ENCODE peak calls at places on chromosomes 4 and X, in five cellular contexts. L, J, U, G and Y are unnamed samples.

GRCh38 chr4:120000591-120001296 is 65.9 kb downstream of the MAD2L1 start:
- DNase-seq in J (no peak), L (peak), U (no peak), G (no peak), Y (no peak)

GRCh38 chrX:89034679-89035078 is 287.7 kb downstream of the CPXCR1 start:
- DNase-seq in U (no peak), L (no peak), G (peak), J (no peak), Y (no peak)

GRCh38 chr4:110449947-110450346 is 26.0 kb upstream of the ENPEP start:
- DNase-seq in L (no peak), G (no peak), U (no peak), J (no peak), Y (no peak)

GRCh38 chr4:24853142-24853541 is 57.8 kb downstream of the SOD3 start:
- DNase-seq in G (no peak), U (no peak), J (no peak), L (peak), Y (no peak)

GRCh38 chr4:61828960-61829359 is 628.8 kb downstream of the ADGRL3 start:
- DNase-seq in J (no peak), U (no peak), L (no peak), G (no peak), Y (no peak)

GRCh38 chr4:152591361-152591760 is 55.5 kb upstream of the FBXW7 start:
- DNase-seq in G (no peak), U (peak), L (peak), J (peak), Y (no peak)

GRCh38 chrX:1481636-1482529 is 29.2 kb upstream of the ASMTL start:
- DNase-seq in J (peak), G (peak), L (peak), U (peak), Y (peak)

GRCh38 chr4:48333587-48333986 is 7.7 kb upstream of the SLAIN2 start:
- DNase-seq in L (peak), J (no peak), G (no peak), U (no peak), Y (no peak)

GRCh38 chr4:102554482-102554881 is 53.3 kb downstream of the NFKB1 start:
- DNase-seq in J (peak), G (no peak), U (no peak), L (peak), Y (no peak)

GRCh38 chr4:174520655-174521054 is 1.6 kb downstream of the HPGD start:
- DNase-seq in J (no peak), L (no peak), G (peak), U (no peak), Y (no peak)

GRCh38 chr4:62204136-62204535 is 1004.0 kb downstream of the ADGRL3 start:
- DNase-seq in J (no peak), L (no peak), U (no peak), G (no peak), Y (no peak)

GRCh38 chr4:8129785-8130184 is 28.8 kb downstream of the ABLIM2 start:
- DNase-seq in G (no peak), U (no peak), L (no peak), J (no peak), Y (no peak)

GRCh38 chr4:152176627-152177214 is 359.2 kb downstream of the FBXW7 start:
- DNase-seq in L (no peak), J (no peak), U (no peak), G (no peak), Y (no peak)

GRCh38 chrX:13223868-13224555 is 95.8 kb downstream of the ATXN3L start:
- DNase-seq in G (no peak), J (no peak), U (no peak), L (peak), Y (no peak)

GRCh38 chrX:36856849-36857248 is 151.3 kb upstream of the FAM47C start:
- DNase-seq in J (no peak), G (no peak), U (no peak), L (no peak), Y (no peak)

GRCh38 chr4:4663028-4663427 is 121.2 kb upstream of the STX18 start:
- DNase-seq in L (peak), G (no peak), J (no peak), U (no peak), Y (no peak)

GRCh38 chr4:81807927-81808672 is 336.4 kb upstream of the RASGEF1B start:
- DNase-seq in J (no peak), U (no peak), G (no peak), L (no peak), Y (no peak)

GRCh38 chr4:186134254-186134653 is 29.8 kb downstream of the FAM149A start:
- DNase-seq in G (no peak), J (no peak), U (no peak), L (no peak), Y (no peak)

GRCh38 chr4:94363136-94363655 is 20.6 kb upstream of the HPGDS start:
- DNase-seq in U (no peak), L (peak), J (no peak), G (no peak), Y (no peak)

GRCh38 chrX:46758163-46758955 is 559 bp downstream of the SLC9A7 start:
- DNase-seq in J (peak), U (peak), G (no peak), L (peak), Y (peak)

GRCh38 chrX:9935436-9935835 is 31.7 kb upstream of the CLDN34 start:
- DNase-seq in G (no peak), J (no peak), U (no peak), L (no peak), Y (no peak)

GRCh38 chr4:106268731-106269272 is 47.2 kb downstream of the TBCK start:
- DNase-seq in J (no peak), L (no peak), U (no peak), G (no peak), Y (no peak)

GRCh38 chr4:25702848-25703247 is 47.2 kb downstream of the SLC34A2 start:
- DNase-seq in G (no peak), L (peak), U (no peak), J (no peak), Y (no peak)

GRCh38 chr4:33780952-33781655 is 2463.2 kb downstream of the ARAP2 start:
- DNase-seq in G (no peak), U (no peak), L (peak), J (no peak), Y (no peak)

GRCh38 chr4:101791189-101791572 is 651 bp downstream of the BANK1 start:
- DNase-seq in L (no peak), U (no peak), G (no peak), J (no peak), Y (no peak)

GRCh38 chrX:153397256-153397960 is 3.7 kb downstream of the PNMA6E start:
- DNase-seq in L (no peak), U (no peak), G (no peak), J (no peak), Y (no peak)

GRCh38 chr4:164731827-164732474 is 22.0 kb upstream of the SMIM31 start:
- DNase-seq in U (peak), G (no peak), L (peak), J (peak), Y (peak)

GRCh38 chr4:22237846-22238513 is 277.9 kb downstream of the ADGRA3 start:
- DNase-seq in U (no peak), L (no peak), J (no peak), G (no peak), Y (no peak)